ENCODE peak calls at places on chromosomes 4 and X, in seven cellular contexts. X is suprapubic skin; R is fibroblast of lung; N is adipocyte; K is CD4-positive, alpha-beta memory T cell; Q is effector memory CD4-positive, alpha-beta T cell; U is right lobe of liver. C is an unnamed sample. For H3K4me1, the result is how much of the 10 kb centered on the place peaks cover.

GRCh38 chr4:5751073-5751917 is 40.3 kb downstream of the EVC start:
- DNase-seq in X (no peak), R (peak), N (peak), K (no peak), Q (no peak), U (no peak), C (no peak)

GRCh38 chr4:39043697-39044363 is 11.6 kb upstream of the TMEM156 start:
- DNase-seq in X (no peak), R (no peak), N (peak), K (no peak), Q (peak), U (no peak), C (peak)

GRCh38 chr4:186724861-186725419 is 1.3 kb upstream of the FAT1 start:
- DNase-seq in X (no peak), R (peak), N (peak), K (no peak), Q (no peak), U (no peak), C (no peak)

GRCh38 chrX:14829643-14830042 is 43.2 kb downstream of the FANCB start:
- DNase-seq in X (no peak), R (no peak), N (no peak), K (no peak), Q (no peak), U (no peak), C (no peak)

GRCh38 chr4:28886934-28887333 is 1833.2 kb upstream of the PCDH7 start:
- DNase-seq in X (no peak), R (peak), N (no peak), K (no peak), Q (no peak), U (no peak), C (no peak)

GRCh38 chr4:34289489-34289888 is 1954.8 kb downstream of the ARAP2 start:
- DNase-seq in X (no peak), R (no peak), N (peak), K (no peak), Q (no peak), U (no peak), C (no peak)

GRCh38 chr4:141899541-141899940 is 263.2 kb downstream of the IL15 start:
- DNase-seq in X (no peak), R (no peak), N (peak), K (no peak), Q (no peak), U (no peak), C (no peak)

GRCh38 chr4:36206012-36206411 is 38.3 kb downstream of the ARAP2 start:
- DNase-seq in X (no peak), R (no peak), N (no peak), K (no peak), Q (no peak), U (no peak), C (no peak)

GRCh38 chr4:2457481-2458295 is 11.2 kb upstream of the RNF4 start:
- DNase-seq in X (no peak), R (no peak), N (no peak), K (no peak), Q (no peak), U (peak), C (no peak)

GRCh38 chrX:116204947-116205346 is 34.4 kb downstream of the AGTR2 start:
- DNase-seq in X (no peak), R (peak), N (peak), K (no peak), Q (no peak), U (no peak), C (no peak)

GRCh38 chr4:141027421-141027820 is 105.8 kb downstream of the RNF150 start:
- DNase-seq in X (no peak), R (peak), N (peak), K (no peak), Q (no peak), U (no peak), C (no peak)

GRCh38 chr4:184357164-184357563 is 117.2 kb downstream of the IRF2 start:
- DNase-seq in X (no peak), R (no peak), N (no peak), K (no peak), Q (no peak), U (no peak), C (no peak)
- H3K4me1 ChIP-seq in X (under half), R (under half), N (under half), K (under half), Q (under half), U (under half), C (under half)

GRCh38 chr4:25873632-25874129 is 10.9 kb upstream of the SEL1L3 start:
- DNase-seq in X (no peak), R (no peak), N (no peak), K (no peak), Q (no peak), U (no peak), C (no peak)
- H3K4me3 ChIP-seq in X (no peak), R (no peak), N (no peak), K (no peak), Q (no peak), U (no peak), C (no peak)

GRCh38 chr4:152666946-152667345 is 12.9 kb downstream of the TMEM154 start:
- DNase-seq in X (no peak), R (no peak), N (no peak), K (no peak), Q (no peak), U (no peak), C (no peak)
- H3K4me1 ChIP-seq in X (under half), R (under half), N (under half), K (under half), Q (under half), U (under half), C (under half)

DNA sequence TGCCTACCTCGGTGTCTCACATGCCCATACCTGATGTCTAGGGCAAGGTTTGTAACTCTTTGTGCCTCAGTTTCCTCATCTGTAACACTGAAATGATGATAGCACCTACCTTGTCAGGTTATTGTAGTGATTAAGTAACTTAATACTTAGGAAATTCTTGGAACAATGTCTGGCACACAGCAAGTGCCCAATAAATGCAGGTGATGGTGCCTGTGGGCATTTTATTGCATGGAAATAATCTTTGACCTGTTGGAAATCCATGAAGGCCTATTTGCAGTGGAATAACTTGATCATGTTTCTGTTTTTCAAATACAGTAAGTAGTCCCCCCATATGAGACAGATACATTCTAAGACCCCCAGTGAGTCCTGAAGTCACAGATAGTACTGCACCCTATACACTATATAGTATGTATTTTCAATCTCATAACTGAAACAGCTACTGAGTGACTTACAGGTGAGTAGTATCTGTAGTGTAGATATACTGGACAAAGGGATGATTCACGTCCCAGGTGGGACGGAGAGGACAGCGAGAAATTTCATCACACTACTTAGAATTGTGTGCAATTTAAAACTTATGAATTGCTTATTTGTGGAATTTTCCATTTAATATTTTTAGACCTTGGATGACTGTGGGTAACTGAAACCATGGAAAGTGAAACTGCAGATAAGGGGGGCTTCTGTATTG is 42.1 kb downstream of the AFF1 start:
- DNase-seq in X (no peak), R (no peak), N (no peak), K (no peak), Q (no peak), U (no peak), C (no peak)
- H3K4me3 ChIP-seq in X (no peak), R (no peak), N (no peak), K (no peak), Q (no peak), U (no peak), C (no peak)

GRCh38 chr4:16075975-16076757 is 7.7 kb downstream of the PROM1 start:
- DNase-seq in X (no peak), R (no peak), N (no peak), K (no peak), Q (no peak), U (no peak), C (no peak)
- H3K4me1 ChIP-seq in X (under half), R (under half), N (under half), K (under half), Q (under half), U (under half), C (under half)

GRCh38 chrX:129522184-129523059 is 868 bp downstream of the SMARCA1 start:
- DNase-seq in X (peak), R (peak), N (peak), K (no peak), Q (no peak), U (peak), C (no peak)
- H3K4me3 ChIP-seq in X (peak), R (peak), N (peak), K (peak), Q (peak), U (peak), C (peak)

DNA sequence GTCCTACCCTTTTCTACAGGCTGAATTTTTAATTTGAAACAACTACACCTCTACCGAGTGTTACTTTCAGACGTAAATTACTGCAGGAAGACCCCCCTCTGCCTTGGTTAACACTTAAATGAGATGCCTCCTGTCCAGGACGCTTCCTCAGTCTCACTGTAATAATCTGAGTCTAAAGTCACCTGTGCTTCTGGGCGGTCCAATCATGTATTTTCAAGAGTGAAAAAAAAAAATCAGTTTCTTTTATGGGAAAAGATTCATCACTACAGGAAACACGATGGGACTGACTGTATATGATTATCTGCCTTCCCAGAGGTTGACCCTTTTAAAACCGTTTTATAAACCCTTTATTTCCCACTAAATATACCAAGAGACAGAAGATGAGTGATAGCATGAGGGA is 776 bp downstream of the RBM47 start:
- DNase-seq in X (no peak), R (no peak), N (no peak), K (no peak), Q (no peak), U (no peak), C (no peak)
- H3K4me1 ChIP-seq in X (under half), R (under half), N (under half), K (under half), Q (under half), U (under half), C (under half)

DNA sequence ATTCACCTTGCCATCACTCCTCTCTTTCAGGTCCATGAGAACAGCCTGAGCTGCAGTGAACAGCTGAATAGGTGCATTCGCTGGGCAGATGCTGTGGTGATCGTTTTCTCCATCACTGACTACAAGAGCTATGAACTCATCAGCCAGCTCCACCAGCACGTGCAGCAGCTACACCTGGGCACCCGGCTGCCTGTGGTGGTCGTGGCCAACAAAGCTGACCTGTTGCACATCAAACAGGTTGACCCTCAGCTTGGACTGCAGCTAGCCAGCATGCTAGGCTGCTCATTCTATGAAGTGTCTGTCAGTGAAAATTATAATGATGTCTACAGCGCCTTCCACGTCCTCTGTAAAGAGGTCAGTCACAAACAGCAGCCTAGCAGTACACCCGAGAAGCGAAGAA is 3.2 kb downstream of the RASL11B start:
- DNase-seq in X (no peak), R (no peak), N (no peak), K (no peak), Q (no peak), U (no peak), C (no peak)
- H3K4me3 ChIP-seq in X (no peak), R (no peak), N (peak), K (no peak), Q (no peak), U (no peak), C (no peak)

DNA sequence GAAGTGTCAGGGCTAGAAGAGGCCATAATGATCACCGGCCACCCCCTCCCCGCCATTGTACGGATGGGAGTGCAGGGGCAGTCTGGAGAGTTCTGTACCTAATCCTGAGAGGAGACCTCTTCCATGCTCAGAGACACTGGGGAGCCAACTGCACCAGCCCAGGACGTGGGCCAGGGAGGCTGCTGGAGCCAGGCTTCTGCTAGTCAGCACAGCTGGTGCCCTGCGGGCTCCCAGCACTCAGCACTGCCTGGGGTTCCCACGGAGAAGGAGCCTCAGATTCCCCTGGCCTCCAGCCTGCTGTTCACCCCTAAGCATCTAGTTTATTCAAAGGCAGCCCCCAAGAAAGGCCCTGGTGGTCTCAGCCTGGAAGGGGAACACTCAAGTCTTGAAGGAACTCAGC is 28.8 kb downstream of the ABLIM2 start:
- DNase-seq in X (no peak), R (no peak), N (no peak), K (no peak), Q (no peak), U (no peak), C (no peak)
- H3K4me1 ChIP-seq in X (under half), R (under half), N (under half), K (under half), Q (under half), U (under half), C (under half)